ENCODE peak calls at places on chromosomes 12 and 14, in four cellular contexts. A is ovary, F is prostate gland, C is esophagus squamous epithelium. P is an unnamed sample.

GRCh38 chr12:39145175-39145999 is 240.0 kb upstream of the CPNE8 start:
- DNase-seq in C (no peak), A (peak; percentile 9), F (no peak), P (peak; percentile 70)

GRCh38 chr14:33682746-33683145 is 268.1 kb downstream of the EGLN3 start:
- DNase-seq in C (no peak), A (peak; percentile 85), F (no peak), P (no peak)

GRCh38 chr12:22276846-22277245 is 57.7 kb downstream of the ST8SIA1 start:
- DNase-seq in C (no peak), F (no peak), A (no peak), P (no peak)

GRCh38 chr12:80230068-80230467 is 130.7 kb downstream of the OTOGL start:
- DNase-seq in C (no peak), A (no peak), F (no peak), P (no peak)

GRCh38 chr14:38122241-38122640 is 85.5 kb upstream of the SSTR1 start:
- DNase-seq in C (no peak), A (no peak), F (no peak), P (no peak)

GRCh38 chr12:116864371-116865160 is 16.7 kb downstream of the HRK start:
- DNase-seq in C (no peak), F (no peak), A (no peak), P (no peak)

GRCh38 chr12:12776261-12776660 is 9.2 kb upstream of the APOLD1 start:
- DNase-seq in C (no peak), A (no peak), F (peak; percentile 58), P (peak; percentile 52)

GRCh38 chr14:92341791-92342190 is 18.8 kb downstream of the SLC24A4 start:
- DNase-seq in A (no peak), C (no peak), F (no peak), P (no peak)

GRCh38 chr12:92899388-92900001 is 29.6 kb downstream of the EEA1 start:
- DNase-seq in F (peak; percentile 33), C (no peak), A (peak; percentile 83), P (peak; percentile 75)

GRCh38 chr14:76863724-76864407 is 37.7 kb downstream of the LRRC74A start:
- DNase-seq in A (no peak), F (no peak), C (no peak), P (peak; percentile 19)

GRCh38 chr12:102797513-102797912 is 119.5 kb downstream of the PAH start:
- DNase-seq in F (no peak), A (no peak), C (no peak), P (no peak)

GRCh38 chr12:14896477-14897184 is 11.0 kb upstream of the MGP start:
- DNase-seq in C (no peak), A (no peak), F (no peak), P (no peak)

GRCh38 chr12:52146822-52147366 is 44.9 kb downstream of the KRT80 start:
- DNase-seq in C (no peak), F (no peak), A (no peak), P (no peak)
- TF ChIP-seq POLR2A in C (no peak), F (no peak), A (no peak), P (no peak)

DNA sequence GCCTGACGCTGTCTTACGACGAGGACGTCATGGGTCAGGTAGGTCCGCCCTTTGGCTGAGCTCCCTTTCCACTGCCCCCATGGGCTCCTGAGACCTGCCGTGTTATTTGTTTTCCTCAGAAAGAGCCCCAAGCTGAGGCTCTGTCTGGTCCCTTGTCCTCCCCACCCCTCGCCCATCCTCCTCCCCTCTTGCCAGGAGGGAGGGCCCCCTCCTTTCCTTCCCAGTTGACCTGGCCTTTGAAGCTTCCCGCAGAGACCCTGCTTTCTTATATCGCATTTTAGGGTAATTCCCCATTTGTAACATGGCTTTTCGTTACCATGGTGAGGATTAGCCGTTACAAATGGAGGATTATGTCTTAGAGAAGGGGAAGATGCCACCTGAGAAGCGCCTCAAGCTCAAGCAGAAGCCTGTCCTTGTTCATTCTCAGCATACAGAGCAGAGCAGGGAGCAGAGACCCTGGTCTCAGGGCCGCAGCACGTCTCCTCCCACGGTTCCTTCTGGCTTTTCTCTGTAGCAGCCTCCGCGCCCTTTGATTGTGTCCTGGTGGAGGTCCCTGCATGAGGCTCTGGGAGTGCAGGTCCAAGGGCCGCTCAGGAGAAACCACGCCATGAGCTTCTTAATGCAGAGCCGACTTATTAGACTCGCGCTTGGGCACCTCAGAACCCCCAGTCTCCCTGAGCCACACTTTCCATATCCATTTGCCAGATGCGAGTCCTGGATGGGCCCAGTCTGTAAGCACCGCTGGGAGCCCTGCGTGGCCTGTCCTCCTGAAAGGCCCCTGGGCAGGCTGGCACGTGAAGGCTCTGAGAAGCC is 47.2 kb downstream of the UBE3B start:
- DNase-seq in A (no peak), F (no peak), C (no peak), P (no peak)
- H3K36me3 ChIP-seq in A (no peaks in the 10 kb centered on the region), F (peaks cover 5% of the 10 kb centered on the region), C (peaks cover 100% of the 10 kb centered on the region), P (no peaks in the 10 kb centered on the region)

DNA sequence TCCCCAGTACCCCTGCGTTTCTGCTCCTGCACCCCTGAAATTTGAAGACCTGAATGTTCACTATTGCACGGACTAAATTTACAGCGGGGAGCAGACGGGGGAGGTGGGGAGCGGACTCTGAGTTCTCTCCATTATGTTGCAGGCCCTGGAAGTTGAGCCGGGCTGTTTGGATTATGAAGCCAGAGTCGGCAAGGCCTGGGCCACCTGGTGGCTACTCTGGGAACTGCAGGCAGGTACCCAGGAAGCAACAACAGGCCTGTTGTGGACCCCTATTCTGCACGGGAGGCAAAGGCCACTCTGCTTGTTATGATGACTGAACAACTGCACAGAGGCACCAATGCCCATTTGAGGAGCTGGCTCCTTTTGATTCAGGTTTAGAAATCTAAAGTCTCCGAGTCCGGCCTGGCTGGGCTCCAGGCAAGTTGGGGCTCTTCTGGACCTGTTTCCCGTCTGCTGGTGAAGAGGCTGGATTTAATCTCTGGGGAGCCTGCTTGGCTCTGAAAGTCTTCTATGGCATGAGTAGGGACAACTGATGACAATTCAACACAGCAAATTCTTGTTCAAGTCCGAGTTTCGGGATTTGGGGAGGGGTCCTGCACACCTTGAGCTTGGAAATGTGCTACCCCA is 34.1 kb upstream of the FAM181A start:
- DNase-seq in C (no peak), A (peak; percentile 59), F (peak; percentile 62), P (peak; percentile 84)
- TF ChIP-seq POLR2A in C (no peak), A (no peak), F (no peak), P (no peak)

DNA sequence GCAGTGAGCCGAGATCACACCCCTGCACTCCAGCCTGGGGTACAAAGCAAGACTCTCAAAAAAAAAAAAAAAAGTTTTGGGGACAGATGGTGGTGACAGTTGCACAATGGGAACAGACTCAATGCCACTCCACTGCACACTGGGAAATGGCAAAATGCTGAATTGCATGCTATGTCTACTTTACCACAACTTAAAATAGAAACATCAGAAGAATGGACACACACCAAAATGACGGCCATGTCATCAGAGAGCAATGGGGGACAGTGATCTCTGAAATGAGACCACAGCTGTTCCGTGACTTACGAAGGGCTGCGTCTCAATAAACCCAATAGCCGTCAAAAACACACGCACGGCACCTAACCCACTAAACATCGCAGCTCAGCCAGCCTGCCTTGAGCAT is 13.7 kb downstream of the DDX54 start:
- DNase-seq in A (no peak), F (no peak), C (no peak), P (no peak)
- H3K36me3 ChIP-seq in A (no peaks in the 10 kb centered on the region), F (peaks cover 28% of the 10 kb centered on the region), C (peaks cover 100% of the 10 kb centered on the region), P (no peaks in the 10 kb centered on the region)

GRCh38 chr12:20410746-20411145 is 42.4 kb downstream of the PDE3A start:
- DNase-seq in C (no peak), A (no peak), F (no peak), P (no peak)

GRCh38 chr12:20403230-20403629 is 34.9 kb downstream of the PDE3A start:
- DNase-seq in C (no peak), A (no peak), F (no peak), P (no peak)

GRCh38 chr12:20400003-20400402 is 31.7 kb downstream of the PDE3A start:
- DNase-seq in F (no peak), A (no peak), C (no peak), P (no peak)

GRCh38 chr12:20409639-20410038 is 41.3 kb downstream of the PDE3A start:
- DNase-seq in C (no peak), F (no peak), A (no peak), P (no peak)

DNA sequence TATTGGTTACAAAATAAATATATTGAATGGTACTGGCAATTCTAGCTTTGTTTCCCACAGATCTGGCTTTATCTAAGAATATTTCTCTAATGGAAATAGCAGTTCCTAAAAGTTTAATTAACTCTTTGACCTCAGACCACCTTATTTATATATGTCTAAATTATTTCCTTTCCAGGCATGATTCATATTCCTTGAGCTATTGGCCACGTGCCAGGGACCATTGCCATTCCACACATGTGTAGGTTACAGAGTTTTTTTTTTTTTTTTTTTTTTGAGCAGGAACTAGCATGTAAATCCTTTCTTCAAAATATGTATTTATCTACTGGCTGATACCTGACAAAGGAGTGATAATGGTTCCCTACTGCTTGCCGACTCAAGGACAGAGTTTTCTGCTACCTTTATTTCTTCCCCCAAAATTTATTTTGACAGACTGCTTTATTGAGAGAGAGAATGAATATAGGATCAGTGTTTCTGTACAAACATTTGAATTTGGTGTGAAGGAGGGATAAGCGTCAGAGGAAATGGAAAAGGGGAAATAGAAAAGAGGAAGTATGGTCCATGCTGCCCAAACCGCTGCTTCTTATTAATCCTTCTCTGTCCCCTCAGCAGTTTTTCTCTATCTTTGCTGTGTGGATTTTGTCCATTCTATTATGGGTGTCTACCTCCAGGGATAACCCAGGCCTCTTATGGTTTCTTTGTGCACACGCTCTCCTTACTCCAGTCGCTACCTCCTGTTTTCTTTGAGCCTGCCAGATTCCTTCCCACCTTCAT is 36.4 kb downstream of the PDE3A start:
- DNase-seq in A (no peak), F (no peak), C (no peak), P (no peak)
- TF ChIP-seq POLR2A in A (no peak), F (no peak), C (no peak), P (no peak)

DNA sequence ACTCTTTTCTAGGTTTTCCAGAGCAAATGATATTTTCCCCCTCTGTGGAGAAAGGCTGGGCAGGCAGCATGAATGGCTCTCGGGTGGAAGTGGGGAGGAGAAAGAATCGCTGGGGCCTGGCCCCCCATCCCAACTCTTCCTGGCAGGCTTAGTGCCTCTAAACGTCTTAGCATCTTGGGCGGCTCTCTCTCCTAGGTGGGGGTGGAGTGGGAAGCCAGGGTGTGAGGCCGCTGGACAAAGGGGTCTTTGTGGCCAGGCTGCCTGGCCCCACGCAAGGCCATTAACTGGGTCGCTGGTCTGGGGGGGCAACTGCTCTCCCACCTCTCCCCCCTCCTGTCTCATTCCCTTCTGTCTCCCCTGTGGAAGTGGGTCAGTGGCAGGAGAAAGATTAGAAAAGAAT is 4.7 kb downstream of the LRP1-AS start:
- DNase-seq in C (no peak), A (no peak), F (no peak), P (no peak)
- H3K36me3 ChIP-seq in C (peaks cover 100% of the 10 kb centered on the region), A (no peaks in the 10 kb centered on the region), F (no peaks in the 10 kb centered on the region), P (no peaks in the 10 kb centered on the region)

GRCh38 chr14:105006831-105007592 is 13.9 kb downstream of the CDCA4 start:
- DNase-seq in A (no peak), F (no peak), C (no peak), P (no peak)

GRCh38 chr14:105007593-105008264 is 13.2 kb downstream of the CDCA4 start:
- DNase-seq in F (no peak), C (no peak), A (no peak), P (no peak)

GRCh38 chr14:105010106-105010505 is 10.8 kb downstream of the CDCA4 start:
- DNase-seq in F (no peak), A (no peak), C (no peak), P (no peak)

GRCh38 chr14:105005329-105005928 is 15.5 kb downstream of the CDCA4 start:
- DNase-seq in C (no peak), F (no peak), A (no peak), P (no peak)

GRCh38 chr14:105005929-105006830 is 14.7 kb downstream of the CDCA4 start:
- DNase-seq in F (no peak), C (no peak), A (no peak), P (no peak)
- TF ChIP-seq POLR2A in F (no peak), C (no peak), A (no peak), P (no peak)